ENCODE peak calls at places on chromosome 1, in nine cellular contexts. N is brain microvascular endothelial cell, Y is EL, H is HS-27A, P is GM18507, M is cardiac muscle cell, B is NCI-H1105 treated with DMSO at 0.1 percent for 48 hours, V is hepatic stellate cell, J is astrocyte of the spinal cord. T is an unnamed sample.
A peak's percentile ranks its signal among the peaks of the same experiment; 100 is the strongest.

GRCh38 chr1:5571861-5572401 is 420.3 kb downstream of the NPHP4 start:
- DNase-seq in N (no peak), Y (no peak), H (no peak), P (no peak), M (no peak), B (no peak), V (no peak), J (no peak), T (no peak)

GRCh38 chr1:17011439-17012307 is at the start of gene ATP13A2:
- DNase-seq in N (peak; percentile 43), Y (peak; percentile 73), H (no peak), P (peak; percentile 79), M (peak; percentile 67), B (peak; percentile 84), V (peak; percentile 83), J (peak; percentile 66), T (peak; percentile 87)

GRCh38 chr1:8134546-8135235 is 108.6 kb upstream of the ERRFI1 start:
- DNase-seq in N (peak; percentile 74), Y (peak; percentile 58), H (no peak), P (no peak), M (peak; percentile 66), B (no peak), V (no peak), J (peak; percentile 41), T (no peak)

GRCh38 chr1:225368036-225368552 is 59.7 kb downstream of the LBR start:
- DNase-seq in N (no peak), Y (no peak), H (no peak), P (no peak), M (no peak), B (peak; percentile 63), V (no peak), J (no peak), T (no peak)

GRCh38 chr1:54278941-54279422 is 79.0 kb downstream of the MRPL37 start:
- DNase-seq in N (peak; percentile 78), Y (peak; percentile 77), H (peak; percentile 64), P (no peak), M (peak; percentile 76), B (no peak), V (peak; percentile 95), J (peak; percentile 69), T (no peak)

GRCh38 chr1:222928212-222928611 is 113.4 kb downstream of the DISP1 start:
- DNase-seq in N (peak; percentile 74), Y (no peak), H (no peak), P (no peak), M (peak; percentile 73), B (peak; percentile 13), V (peak; percentile 19), J (peak; percentile 45), T (peak; percentile 55)

GRCh38 chr1:228456252-228457016 is 30.7 kb upstream of the RNF187 start:
- DNase-seq in N (no peak), Y (no peak), H (no peak), P (no peak), M (no peak), B (no peak), V (no peak), J (no peak), T (no peak)

GRCh38 chr1:61052393-61053280 is 29.7 kb upstream of the NFIA start:
- DNase-seq in N (no peak), Y (no peak), H (no peak), P (no peak), M (no peak), B (no peak), V (no peak), J (no peak), T (no peak)

GRCh38 chr1:81499487-81499886 is 301.2 kb upstream of the ADGRL2 start:
- DNase-seq in N (no peak), Y (no peak), H (no peak), P (no peak), M (no peak), B (no peak), V (no peak), J (no peak), T (no peak)

T was measured in pancreas.